ENCODE peak calls at places on chromosomes 12 and 14, in nine cellular contexts. K is foreskin keratinocyte, D is cardiac fibroblast, J is tibial nerve, L is hepatocyte, Y is spleen, O is heart left ventricle, I is AG04450, M is A549. U is an unnamed sample.

GRCh38 chr12:31342314-31342713 is 16.4 kb upstream of the SINHCAF start:
- DNase-seq in M (no peak), J (no peak), K (no peak), I (no peak), D (no peak), O (no peak), L (no peak), Y (no peak), U (no peak)

GRCh38 chr12:51009038-51009437 is 17.1 kb downstream of the SLC11A2 start:
- DNase-seq in L (peak; percentile 62), Y (peak; percentile 88), I (no peak), O (peak; percentile 63), K (no peak), J (peak; percentile 72), M (no peak), D (no peak), U (no peak)

GRCh38 chr14:52279405-52279804 is 11.9 kb downstream of the PTGDR start:
- DNase-seq in Y (no peak), K (peak; percentile 63), I (no peak), M (peak; percentile 12), L (no peak), D (peak; percentile 78), O (no peak), J (no peak), U (no peak)

GRCh38 chr12:49264466-49264872 is 413 bp upstream of the TUBA1C start:
- DNase-seq in O (no peak), M (peak; percentile 58), D (peak; percentile 55), J (no peak), I (no peak), L (peak; percentile 80), K (peak; percentile 69), Y (peak; percentile 91), U (peak; percentile 34)

GRCh38 chr12:109445224-109445623 is 31.9 kb downstream of the KCTD10 start:
- DNase-seq in O (no peak), Y (no peak), K (no peak), J (no peak), I (no peak), M (no peak), L (no peak), D (peak; percentile 52), U (no peak)

GRCh38 chr12:63989301-63989845 is 144.9 kb downstream of the SRGAP1 start:
- DNase-seq in L (no peak), M (no peak), K (no peak), I (no peak), O (no peak), Y (no peak), D (peak; percentile 36), J (no peak), U (no peak)

GRCh38 chr14:32430326-32430725 is 101.2 kb downstream of the AKAP6 start:
- DNase-seq in O (no peak), L (no peak), J (no peak), K (peak; percentile 42), D (peak; percentile 88), M (no peak), I (no peak), Y (no peak), U (no peak)

GRCh38 chr14:34322940-34323418 is 139.1 kb downstream of the SPTSSA start:
- DNase-seq in J (no peak), L (peak; percentile 63), M (peak; percentile 59), D (peak; percentile 72), I (peak; percentile 26), K (peak; percentile 28), O (peak; percentile 40), Y (peak; percentile 87), U (peak; percentile 42)

GRCh38 chr14:73744874-73745529 is 30.8 kb upstream of the PNMA1 start:
- DNase-seq in M (no peak), O (no peak), J (no peak), K (peak; percentile 73), D (no peak), I (no peak), L (peak; percentile 48), Y (peak; percentile 77), U (no peak)

GRCh38 chr12:26746315-26746714 is 86.7 kb downstream of the ITPR2 start:
- DNase-seq in K (peak; percentile 88), J (no peak), I (peak; percentile 33), M (peak; percentile 23), L (no peak), O (no peak), Y (no peak), D (peak; percentile 80), U (no peak)

GRCh38 chr12:104604070-104604994 is 147.6 kb downstream of the CHST11 start:
- DNase-seq in J (peak; percentile 65), K (peak; percentile 90), D (peak; percentile 98), Y (no peak), I (peak; percentile 81), L (peak; percentile 83), O (peak; percentile 91), M (peak; percentile 95), U (no peak)

DNA sequence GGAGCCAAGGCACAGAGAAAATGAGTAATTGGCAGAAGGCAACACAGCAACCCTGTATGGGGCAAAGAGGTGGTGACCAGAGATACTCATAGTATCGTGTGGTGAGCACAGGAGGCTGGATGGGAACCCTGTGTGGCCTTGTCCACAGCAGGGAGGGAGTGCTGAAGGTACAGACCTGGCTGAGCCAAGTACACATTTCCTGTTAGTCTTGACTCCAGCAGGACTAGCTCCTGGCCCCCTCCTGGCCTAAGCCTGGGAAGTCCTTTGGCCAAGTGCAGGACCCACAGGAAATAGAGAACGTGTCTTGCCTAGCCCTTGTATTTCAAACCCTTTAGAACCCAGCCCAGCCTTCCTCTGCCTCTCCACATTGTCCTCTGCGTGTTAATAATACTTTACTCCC is 289.8 kb upstream of the PWP1 start:
- DNase-seq in K (no peak), J (no peak), I (no peak), M (no peak), Y (no peak), L (no peak), D (peak; percentile 18), O (no peak), U (no peak)
- TF ChIP-seq CTCF in K (no peak), J (no peak), I (no peak), M (no peak), Y (no peak), L (no peak), D (no peak), O (no peak), U (no peak)

GRCh38 chr14:21771671-21772070 is 98.1 kb upstream of the OR4E1 start:
- DNase-seq in O (no peak), Y (no peak), M (no peak), L (no peak), K (peak; percentile 69), I (no peak), D (no peak), J (no peak), U (no peak)

GRCh38 chr14:21768875-21769257 is 95.2 kb upstream of the OR4E1 start:
- DNase-seq in D (no peak), L (no peak), O (no peak), M (no peak), J (no peak), I (no peak), K (no peak), Y (no peak), U (no peak)

DNA sequence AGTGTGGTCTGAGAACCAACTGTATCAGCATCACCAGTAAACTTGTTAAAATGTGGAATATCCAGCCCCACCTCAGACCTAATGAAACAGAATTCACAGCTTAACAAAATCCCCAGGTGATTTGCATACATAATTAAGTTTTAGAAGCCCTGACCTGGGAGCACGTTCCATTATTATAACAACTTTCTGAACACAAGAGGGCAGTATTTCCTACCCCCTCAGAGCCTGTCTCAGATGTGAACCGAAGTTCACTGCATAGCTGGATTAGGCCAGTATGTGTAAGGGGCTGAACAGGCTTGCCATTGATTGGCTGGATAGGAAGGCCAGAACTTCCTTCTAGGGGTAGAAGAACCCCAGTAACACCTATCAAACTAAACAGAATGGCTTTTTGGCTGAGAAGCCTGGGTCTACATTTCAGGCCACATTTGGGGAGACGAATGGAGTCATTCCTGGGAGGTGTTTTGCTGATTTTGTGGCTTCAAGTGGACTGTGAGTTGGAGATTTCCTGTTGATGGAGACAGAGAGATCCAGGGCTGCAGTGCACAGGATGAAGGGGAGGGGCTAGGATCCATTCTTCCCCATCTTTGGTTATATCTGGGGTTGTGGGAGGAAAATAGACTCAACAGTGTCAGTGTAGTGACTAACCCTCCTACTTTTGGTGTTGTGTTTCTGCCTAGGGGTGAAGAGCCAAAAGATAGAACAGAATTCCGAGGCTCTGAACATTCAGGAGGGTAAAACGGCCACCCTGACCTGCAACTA is 94.7 kb upstream of the OR4E1 start:
- DNase-seq in M (peak; percentile 7), J (no peak), K (peak; percentile 25), Y (no peak), O (no peak), L (peak; percentile 55), I (no peak), D (peak; percentile 23), U (no peak)
- TF ChIP-seq CTCF in M (peak; percentile 51), J (no peak), K (peak; percentile 58), Y (peak; percentile 47), O (peak; percentile 17), L (peak; percentile 43), I (peak; percentile 39), D (peak; percentile 45), U (peak; percentile 45)

GRCh38 chr12:19130224-19131019 is 889 bp downstream of the PLEKHA5 start:
- DNase-seq in D (no peak), I (no peak), O (peak; percentile 43), J (peak; percentile 11), M (peak; percentile 31), K (peak; percentile 34), L (peak; percentile 49), Y (peak; percentile 80), U (no peak)

GRCh38 chr12:19127270-19127669 is 2.3 kb upstream of the PLEKHA5 start:
- DNase-seq in Y (no peak), L (no peak), J (no peak), I (no peak), O (no peak), M (no peak), K (no peak), D (no peak), U (no peak)

GRCh38 chr12:19131020-19131431 is 1.5 kb downstream of the PLEKHA5 start:
- DNase-seq in J (peak; percentile 14), I (peak; percentile 27), O (no peak), Y (no peak), K (peak; percentile 87), M (peak; percentile 18), L (peak; percentile 47), D (peak; percentile 73), U (no peak)

GRCh38 chr12:19129121-19129485 is 430 bp upstream of the PLEKHA5 start:
- DNase-seq in D (peak; percentile 42), K (peak; percentile 49), I (no peak), Y (no peak), M (no peak), J (no peak), O (no peak), L (no peak), U (no peak)

GRCh38 chr12:19129486-19130223 is at the start of gene PLEKHA5:
- DNase-seq in Y (peak; percentile 83), J (peak; percentile 52), K (peak; percentile 44), I (peak; percentile 32), O (peak; percentile 79), L (peak; percentile 91), M (peak; percentile 48), D (peak; percentile 63), U (peak; percentile 56)
- TF ChIP-seq CTCF in Y (no peak), J (peak; percentile 18), K (peak; percentile 60), I (peak; percentile 17), O (no peak), L (peak; percentile 47), M (peak; percentile 31), D (no peak), U (no peak)

DNA sequence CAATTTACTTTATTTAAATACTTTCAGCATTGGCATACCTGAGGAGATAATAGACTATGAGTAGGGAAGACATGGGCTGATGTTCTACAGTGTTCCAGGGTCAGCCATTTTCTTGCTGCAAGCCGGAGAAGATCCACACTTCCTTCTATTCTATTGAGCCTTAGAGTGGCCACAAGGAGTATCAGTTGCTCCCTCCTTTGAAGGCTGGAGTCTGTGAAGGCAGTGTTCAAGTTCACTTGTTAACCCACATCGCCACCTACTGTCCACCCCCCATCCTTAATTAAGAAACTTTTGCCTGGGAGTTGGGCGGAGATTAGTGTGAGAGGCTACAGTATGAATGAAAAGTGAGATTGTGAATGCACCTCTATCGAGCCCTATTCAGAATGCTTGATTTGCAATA is 666.6 kb downstream of the NRXN3 start:
- DNase-seq in L (peak; percentile 72), I (no peak), D (peak; percentile 56), K (peak; percentile 46), O (no peak), J (peak; percentile 21), Y (no peak), M (peak; percentile 49), U (peak; percentile 39)
- TF ChIP-seq CTCF in L (peak; percentile 56), I (peak; percentile 46), D (peak; percentile 49), K (peak; percentile 69), O (no peak), J (peak; percentile 21), Y (no peak), M (peak; percentile 47), U (no peak)